ENCODE peak calls at places on chromosome 11, in four cellular contexts. W is fibroblast of the aortic adventitia, U is upper lobe of right lung, J is iPS DF 6.9. S is an unnamed sample.

GRCh38 chr11:8719260-8720190 is 36.9 kb downstream of the RPL27A start:
- DNase-seq in W (peak), U (no peak), J (no peak), S (peak)

GRCh38 chr11:24754406-24754805 is 257.6 kb downstream of the LUZP2 start:
- DNase-seq in W (no peak), U (no peak), J (no peak), S (no peak)

GRCh38 chr11:36702330-36703054 is 104.5 kb upstream of the RAG2 start:
- DNase-seq in W (peak), U (no peak), J (peak), S (no peak)

GRCh38 chr11:46353706-46354105 is 6.4 kb downstream of the DGKZ start:
- DNase-seq in W (no peak), U (no peak), J (no peak), S (no peak)

GRCh38 chr11:65060913-65061408 is 2.6 kb upstream of the NAALADL1 start:
- DNase-seq in W (peak), U (no peak), J (no peak), S (no peak)

GRCh38 chr11:105673089-105673488 is 63.2 kb downstream of the GRIA4 start:
- DNase-seq in W (peak), U (no peak), J (peak), S (no peak)

GRCh38 chr11:16098827-16099226 is 257.5 kb downstream of the SOX6 start:
- DNase-seq in W (no peak), U (no peak), J (no peak), S (no peak)

GRCh38 chr11:23284626-23285025 is 424.4 kb upstream of the CCDC179 start:
- DNase-seq in W (peak), U (no peak), J (no peak), S (no peak)

GRCh38 chr11:71164186-71164585 is 88.2 kb downstream of the SHANK2 start:
- DNase-seq in W (no peak), U (no peak), J (no peak), S (no peak)

GRCh38 chr11:32033491-32033890 is 57.4 kb upstream of the RCN1 start:
- DNase-seq in W (peak), U (no peak), J (no peak), S (no peak)

GRCh38 chr11:17418437-17418836 is 30.0 kb upstream of the KCNJ11 start:
- DNase-seq in W (no peak), U (no peak), J (no peak), S (no peak)

GRCh38 chr11:11483622-11484021 is 130.6 kb upstream of the CSNK2A3 start:
- DNase-seq in W (no peak), U (no peak), J (no peak), S (no peak)

GRCh38 chr11:107751082-107751481 is 39.2 kb upstream of the SLN start:
- DNase-seq in W (no peak), U (no peak), J (no peak), S (no peak)

GRCh38 chr11:35317253-35317652 is 102.1 kb downstream of the SLC1A2 start:
- DNase-seq in W (no peak), U (no peak), J (no peak), S (no peak)

GRCh38 chr11:1868636-1869291 is 15.9 kb downstream of the LSP1 start:
- DNase-seq in W (no peak), U (peak), J (no peak), S (peak)

GRCh38 chr11:2211113-2211971 is 39.7 kb upstream of the TH start:
- DNase-seq in W (no peak), U (peak), J (no peak), S (peak)

GRCh38 chr11:110093407-110094297 is 460 bp downstream of the ZC3H12C start:
- DNase-seq in W (peak), U (peak), J (no peak), S (peak)

GRCh38 chr11:2271077-2271326 is 614 bp upstream of the ASCL2 start:
- DNase-seq in W (no peak), U (peak), J (no peak), S (peak)

GRCh38 chr11:93905384-93905783 is 55.0 kb upstream of the VSTM5 start:
- DNase-seq in W (peak), U (no peak), J (no peak), S (no peak)

GRCh38 chr11:3201677-3202181 is 16.9 kb downstream of the MRGPRG start:
- DNase-seq in W (no peak), U (no peak), J (no peak), S (peak)